ENCODE peak calls at places on chromosomes 2 and 18, in nine cellular contexts. I, M, Z, B, J, U, T, D and S are unnamed samples.

GRCh38 chr2:215668329-215668728 is 232.5 kb upstream of the FN1 start:
- DNase-seq in I (no peak), M (no peak), Z (no peak), B (no peak), J (no peak), U (no peak), T (no peak), D (no peak), S (no peak)

GRCh38 chr2:207143131-207143473 is 22.6 kb downstream of the KLF7 start:
- DNase-seq in I (no peak), M (no peak), Z (no peak), B (no peak), J (no peak), U (peak; percentile 45), T (no peak), D (no peak), S (no peak)

GRCh38 chr2:167980436-167980835 is 267.0 kb downstream of the STK39 start:
- DNase-seq in I (no peak), M (no peak), Z (no peak), B (no peak), J (no peak), U (no peak), T (no peak), D (no peak), S (no peak)

GRCh38 chr2:241833101-241833937 is 24.3 kb downstream of the NEU4 start:
- DNase-seq in I (no peak), M (no peak), Z (no peak), B (no peak), J (peak; percentile 48), U (no peak), T (no peak), D (no peak), S (no peak)

GRCh38 chr2:201507725-201508124 is 56.2 kb downstream of the STRADB start:
- DNase-seq in I (no peak), M (no peak), Z (no peak), B (no peak), J (no peak), U (peak; percentile 28), T (no peak), D (no peak), S (no peak)

GRCh38 chr18:51072586-51073303 is 42.7 kb downstream of the SMAD4 start:
- DNase-seq in I (no peak), M (no peak), Z (no peak), B (no peak), J (no peak), U (no peak), T (no peak), D (no peak), S (no peak)

GRCh38 chr2:217997510-217997909 is 5.3 kb downstream of the TNS1 start:
- DNase-seq in I (no peak), M (no peak), Z (no peak), B (no peak), J (no peak), U (no peak), T (no peak), D (no peak), S (no peak)

GRCh38 chr2:138676654-138677053 is 103.5 kb downstream of the NXPH2 start:
- DNase-seq in I (no peak), M (no peak), Z (no peak), B (no peak), J (no peak), U (no peak), T (no peak), D (no peak), S (no peak)

GRCh38 chr2:63763336-63764056 is 78.2 kb upstream of the UGP2 start:
- DNase-seq in I (no peak), M (no peak), Z (no peak), B (no peak), J (no peak), U (no peak), T (no peak), D (no peak), S (no peak)

GRCh38 chr2:64698668-64699444 is 45.1 kb upstream of the SERTAD2 start:
- DNase-seq in I (no peak), M (peak; percentile 72), Z (no peak), B (peak; percentile 70), J (no peak), U (no peak), T (peak; percentile 24), D (peak; percentile 83), S (no peak)

GRCh38 chr2:190714958-190715357 is 66.1 kb downstream of the NAB1 start:
- DNase-seq in I (no peak), M (no peak), Z (no peak), B (no peak), J (no peak), U (no peak), T (peak; percentile 27), D (no peak), S (no peak)

GRCh38 chr2:24491626-24492282 is 700 bp downstream of the NCOA1 start:
- DNase-seq in I (no peak), M (no peak), Z (peak; percentile 77), B (no peak), J (peak; percentile 67), U (no peak), T (no peak), D (no peak), S (peak; percentile 96)

GRCh38 chr2:70024284-70024683 is 62.9 kb upstream of the ASPRV1 start:
- DNase-seq in I (no peak), M (no peak), Z (peak; percentile 72), B (no peak), J (no peak), U (peak; percentile 56), T (no peak), D (no peak), S (no peak)

GRCh38 chr18:24831091-24831490 is 370.7 kb downstream of the HRH4 start:
- DNase-seq in I (no peak), M (no peak), Z (no peak), B (no peak), J (no peak), U (no peak), T (no peak), D (no peak), S (no peak)

GRCh38 chr18:22026889-22027288 is 142.5 kb upstream of the GATA6 start:
- DNase-seq in I (no peak), M (no peak), Z (no peak), B (no peak), J (no peak), U (no peak), T (no peak), D (no peak), S (no peak)

GRCh38 chr2:42223822-42224268 is 54.7 kb downstream of the EML4 start:
- DNase-seq in I (no peak), M (no peak), Z (no peak), B (no peak), J (no peak), U (no peak), T (no peak), D (no peak), S (no peak)

DNA sequence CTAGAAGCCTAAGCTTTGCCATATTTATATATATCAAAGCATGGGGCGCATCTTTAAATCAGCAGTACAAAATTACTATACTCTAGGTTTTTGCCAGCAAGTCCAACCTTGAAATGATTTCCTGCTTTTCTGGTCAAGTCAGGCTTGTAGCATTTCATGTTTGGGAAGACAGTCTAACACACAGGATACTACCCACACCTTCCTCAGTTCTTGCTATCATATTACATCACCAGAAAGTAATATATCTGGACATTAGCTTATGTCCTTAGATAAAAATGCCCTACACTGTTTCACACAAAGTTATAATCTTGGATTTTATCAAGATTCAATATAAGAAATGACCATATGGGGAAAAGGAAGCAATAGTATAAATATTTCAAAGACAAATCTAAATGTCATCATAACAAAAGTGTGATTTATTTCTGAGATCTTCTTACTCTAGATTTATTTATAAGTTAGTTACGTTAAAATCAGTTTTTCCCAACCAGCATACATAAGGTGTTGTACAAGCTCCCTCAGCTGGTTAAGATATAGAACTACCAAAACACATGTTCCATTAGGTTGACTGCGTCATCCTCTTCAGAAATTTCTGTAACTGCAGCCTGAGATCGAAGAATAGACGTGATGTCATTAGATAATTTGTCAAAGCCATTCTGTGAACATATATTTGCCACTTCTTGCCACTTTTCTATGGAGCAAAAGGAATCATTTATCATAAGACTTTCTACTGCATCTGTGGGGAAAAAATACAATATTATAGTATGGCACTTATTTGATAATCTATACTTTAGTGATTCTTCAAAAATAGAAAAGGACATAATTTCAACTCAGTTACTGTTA is 56.6 kb downstream of the CLHC1 start:
- DNase-seq in I (peak; percentile 59), M (peak; percentile 41), Z (peak; percentile 69), B (peak; percentile 75), J (peak; percentile 67), U (peak; percentile 52), T (peak; percentile 37), D (no peak), S (peak; percentile 45)
- TF ChIP-seq REST in I (no peak), M (no peak), Z (no peak), B (no peak), J (no peak), U (no peak), T (no peak), D (no peak), S (no peak)

DNA sequence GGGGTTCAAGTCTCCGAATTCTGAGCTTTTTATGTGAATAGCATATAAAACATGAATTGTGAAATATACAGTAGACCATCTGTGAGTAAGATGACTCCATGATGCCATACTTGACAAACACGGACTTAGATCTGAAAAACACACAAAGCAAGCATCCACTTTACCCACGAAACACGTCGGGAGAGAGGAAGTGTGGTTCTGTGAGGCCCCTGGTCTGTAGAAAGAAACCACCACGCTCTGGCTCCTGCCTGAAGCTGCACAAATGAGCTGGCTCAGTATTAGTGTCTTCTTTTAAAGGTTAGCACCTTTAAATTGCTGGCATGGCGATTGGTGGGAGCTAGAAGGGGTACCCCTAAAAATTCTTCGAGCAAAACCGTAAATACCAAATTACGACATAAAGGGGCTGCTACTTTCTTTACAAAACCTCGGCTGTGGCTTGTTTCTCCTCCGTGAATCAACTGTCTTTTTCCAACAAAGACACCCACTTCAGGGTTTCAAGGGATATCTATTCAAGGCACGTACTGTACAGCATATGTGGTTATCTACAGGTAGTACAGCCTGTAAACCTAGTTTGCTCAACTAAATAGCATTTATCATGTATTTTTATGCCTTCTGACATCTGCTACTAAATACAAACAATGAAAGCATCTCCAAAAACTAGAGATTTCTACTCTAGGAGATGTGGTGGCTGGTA is 70.9 kb downstream of the AFF3 start:
- DNase-seq in I (no peak), M (peak; percentile 23), Z (no peak), B (no peak), J (no peak), U (peak; percentile 65), T (no peak), D (no peak), S (no peak)
- TF ChIP-seq REST in I (no peak), M (no peak), Z (no peak), B (no peak), J (no peak), U (no peak), T (no peak), D (no peak), S (no peak)

GRCh38 chr2:176483901-176484568 is 214.8 kb downstream of the MTX2 start:
- DNase-seq in I (no peak), M (no peak), Z (no peak), B (no peak), J (no peak), U (no peak), T (no peak), D (no peak), S (no peak)
- TF ChIP-seq REST in I (no peak), M (no peak), Z (no peak), B (no peak), J (no peak), U (no peak), T (no peak), D (no peak), S (no peak)

DNA sequence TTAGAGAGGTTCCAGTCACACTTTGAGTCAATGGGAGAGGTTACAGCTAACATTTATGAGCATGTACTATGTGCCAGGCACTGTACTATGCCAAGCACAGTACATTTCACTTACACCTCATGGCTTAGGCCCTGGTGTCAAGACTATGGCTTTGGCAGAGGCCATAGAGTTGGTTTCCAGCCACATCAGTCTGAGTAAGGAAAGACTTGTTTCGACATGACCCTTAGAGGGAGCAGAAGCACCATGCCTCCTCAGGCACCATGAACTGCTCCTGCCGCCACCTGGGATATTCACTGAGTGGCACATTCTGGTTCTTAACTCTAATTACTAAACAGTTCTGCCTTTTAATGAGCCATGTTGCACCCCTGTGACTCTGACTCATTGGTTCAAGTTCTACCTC is 12.7 kb downstream of the DGUOK start:
- DNase-seq in I (no peak), M (no peak), Z (peak; percentile 54), B (peak; percentile 26), J (no peak), U (no peak), T (no peak), D (no peak), S (no peak)
- TF ChIP-seq REST in I (no peak), M (no peak), Z (no peak), B (no peak), J (no peak), U (no peak), T (no peak), D (no peak), S (no peak)